ENCODE peak calls at places on chromosomes 4 and X, in nine cellular contexts. Z is amygdala, V is RCC 7860, L is islet precursor cell, F is M059J, Y is sciatic nerve, J is right atrium auricular region, W is T-helper 9 cell, Q is cardiac fibroblast. G is an unnamed sample.
A peak's percentile ranks its signal among the peaks of the same experiment; 100 is the strongest.

GRCh38 chr4:151901631-151902030 is 140.8 kb upstream of the GATB start:
- DNase-seq in F (peak; percentile 52), L (no peak), W (no peak), V (no peak), Y (no peak), Z (no peak), J (no peak), Q (peak; percentile 6), G (no peak)

GRCh38 chr4:80189581-80189955 is 7.7 kb upstream of the PRDM8 start:
- DNase-seq in W (no peak), F (no peak), Z (no peak), Q (no peak), L (no peak), Y (no peak), J (no peak), V (no peak), G (no peak)

GRCh38 chr4:85265234-85265633 is 209.7 kb upstream of the ARHGAP24 start:
- DNase-seq in Q (no peak), L (no peak), Z (no peak), W (no peak), F (no peak), Y (no peak), V (no peak), J (no peak), G (no peak)

GRCh38 chrX:68647156-68647957 is at the start of gene STARD8:
- DNase-seq in L (peak; percentile 86), J (no peak), W (no peak), F (peak; percentile 89), Q (peak; percentile 29), Z (no peak), V (peak; percentile 66), Y (peak; percentile 68), G (no peak)

GRCh38 chr4:173135241-173135847 is 33.3 kb upstream of the GALNT7 start:
- DNase-seq in W (no peak), F (peak; percentile 65), Q (peak; percentile 78), Z (no peak), Y (no peak), V (peak; percentile 53), L (peak; percentile 62), J (no peak), G (no peak)

GRCh38 chr4:74133786-74134499 is 24.0 kb upstream of the MTHFD2L start:
- DNase-seq in V (peak; percentile 67), L (peak; percentile 85), Q (peak; percentile 99), Y (peak; percentile 83), J (peak; percentile 88), Z (peak; percentile 56), F (peak; percentile 71), W (peak; percentile 1), G (no peak)

GRCh38 chr4:7610062-7610670 is 175.4 kb upstream of the PSAPL1 start:
- DNase-seq in Z (no peak), V (no peak), F (no peak), Q (no peak), Y (no peak), L (no peak), J (no peak), W (no peak), G (no peak)

GRCh38 chr4:184347251-184348239 is 126.8 kb downstream of the IRF2 start:
- DNase-seq in V (no peak), J (peak; percentile 75), L (peak; percentile 78), Q (peak; percentile 59), Y (no peak), F (peak; percentile 46), Z (no peak), W (no peak), G (peak; percentile 97)

GRCh38 chrX:31136144-31136572 is 64.3 kb upstream of the FTHL17 start:
- DNase-seq in L (no peak), Q (no peak), J (no peak), F (no peak), Y (no peak), Z (no peak), V (no peak), W (no peak), G (no peak)

GRCh38 chr4:186889876-186890643 is 166.4 kb upstream of the FAT1 start:
- DNase-seq in Z (no peak), F (no peak), W (no peak), Q (no peak), V (no peak), J (no peak), L (no peak), Y (no peak), G (no peak)